ENCODE peak calls at places on chromosomes 6 and 20, in six cellular contexts. N is IMR-90, Y is neuronal stem cell, A is H1, G is H9, I is mesenchymal stem cell. R is an unnamed sample.

GRCh38 chr6:136784910-136785746 is 7.1 kb downstream of the MAP3K5 start:
- DNase-seq in N (no peak), Y (no peak), G (no peak), I (no peak), A (no peak), R (peak; percentile 13)

GRCh38 chr6:14550817-14551216 is 433.2 kb downstream of the CD83 start:
- DNase-seq in Y (no peak), G (no peak), N (peak; percentile 17), I (no peak), A (no peak), R (no peak)

GRCh38 chr6:112934433-112935327 is 587.5 kb downstream of the RFPL4B start:
- DNase-seq in N (no peak), G (no peak), A (no peak), Y (no peak), I (no peak), R (no peak)

GRCh38 chr20:13855613-13856012 is 70.8 kb downstream of the NDUFAF5 start:
- DNase-seq in Y (no peak), I (no peak), A (no peak), N (no peak), G (no peak), R (no peak)

GRCh38 chr20:57198359-57199072 is 67.9 kb downstream of the BMP7 start:
- DNase-seq in I (peak; percentile 11), N (no peak), A (no peak), G (no peak), Y (peak; percentile 39), R (no peak)

GRCh38 chr6:30845183-30845582 is 39.1 kb upstream of the DDR1 start:
- DNase-seq in A (no peak), G (peak; percentile 72), Y (no peak), I (no peak), N (no peak), R (peak; percentile 58)

GRCh38 chr6:46032112-46032998 is 16.7 kb upstream of the CLIC5 start:
- DNase-seq in I (no peak), A (no peak), G (no peak), Y (no peak), N (no peak), R (no peak)

GRCh38 chr20:59078231-59078630 is 35.6 kb upstream of the PRELID3B start:
- DNase-seq in N (no peak), Y (no peak), A (no peak), G (no peak), I (no peak), R (no peak)

GRCh38 chr6:29011276-29011734 is 6.2 kb upstream of the ZNF311 start:
- DNase-seq in I (peak; percentile 53), G (peak; percentile 75), N (peak; percentile 51), A (no peak), Y (peak; percentile 77), R (peak; percentile 88)

GRCh38 chr6:100171533-100172321 is 177.7 kb upstream of the MCHR2 start:
- DNase-seq in N (no peak), A (no peak), Y (no peak), I (no peak), G (no peak), R (no peak)

GRCh38 chr20:48999890-49000870 is 45.9 kb upstream of the CSE1L start:
- DNase-seq in I (no peak), N (no peak), G (no peak), Y (no peak), A (no peak), R (no peak)

GRCh38 chr6:88376759-88377387 is 210.7 kb upstream of the CNR1 start:
- DNase-seq in G (no peak), Y (no peak), I (peak; percentile 69), N (peak; percentile 6), A (no peak), R (no peak)
- H2BK15ac ChIP-seq in G (no peak overlapping the region), Y (no peak overlapping the region), I (no peak overlapping the region), N (no peak overlapping the region), A (no peak overlapping the region), R (no peak overlapping the region)

DNA sequence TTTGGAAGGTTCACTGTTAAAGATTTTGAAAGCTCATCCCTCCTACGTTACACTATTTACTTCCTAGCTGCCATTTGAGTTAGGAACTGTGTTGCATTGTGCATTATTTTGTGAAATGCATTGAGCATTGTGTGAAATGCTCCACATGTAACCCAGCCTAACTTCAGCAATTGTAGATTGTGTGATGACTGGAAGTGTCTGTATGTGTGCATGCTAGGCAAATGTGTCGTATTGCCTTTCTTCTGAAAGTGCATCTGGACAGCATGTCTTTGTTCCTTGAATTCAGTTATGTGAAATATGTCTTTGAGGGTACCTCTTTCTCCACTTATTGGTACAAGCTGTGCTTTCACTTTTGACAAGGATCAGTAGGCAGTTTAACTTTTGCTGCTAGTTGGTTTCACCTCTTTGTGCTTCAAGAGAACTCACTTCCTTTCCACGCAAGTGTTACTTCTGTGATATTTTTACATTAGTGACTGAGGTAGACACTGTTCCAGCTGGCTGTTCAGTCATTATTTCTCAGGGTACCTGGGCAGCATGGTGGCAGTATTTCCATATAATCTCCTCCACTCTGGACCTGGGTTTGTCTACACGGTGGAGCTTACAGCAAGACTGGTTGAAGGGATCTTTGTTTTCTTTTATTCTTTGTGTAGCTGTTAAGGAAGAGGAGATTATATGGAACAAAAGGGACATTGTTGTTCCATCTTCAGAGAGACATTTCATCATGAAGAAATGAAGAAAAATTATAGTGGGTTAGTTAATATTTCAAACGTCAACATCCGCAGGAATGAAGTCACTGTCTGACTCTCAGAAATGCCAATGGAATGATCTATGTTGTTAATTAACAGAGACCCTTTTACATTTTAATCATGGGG is 175.3 kb downstream of the UTRN start:
- DNase-seq in N (no peak), Y (no peak), A (no peak), I (no peak), G (no peak), R (no peak)
- H3K23ac ChIP-seq in N (no peak overlapping the region), Y (no peak overlapping the region), A (no peak overlapping the region), I (no peak overlapping the region), G (no peak overlapping the region), R (no peak overlapping the region)

GRCh38 chr6:170237999-170238740 is 52.7 kb downstream of the DLL1 start:
- DNase-seq in A (no peak), Y (no peak), G (no peak), I (no peak), N (no peak), R (no peak)
- H2BK15ac ChIP-seq in A (peak overlapping the region; percentile 53), Y (peak overlapping the region; percentile 87), G (no peak overlapping the region), I (no peak overlapping the region), N (no peak overlapping the region), R (no peak overlapping the region)

DNA sequence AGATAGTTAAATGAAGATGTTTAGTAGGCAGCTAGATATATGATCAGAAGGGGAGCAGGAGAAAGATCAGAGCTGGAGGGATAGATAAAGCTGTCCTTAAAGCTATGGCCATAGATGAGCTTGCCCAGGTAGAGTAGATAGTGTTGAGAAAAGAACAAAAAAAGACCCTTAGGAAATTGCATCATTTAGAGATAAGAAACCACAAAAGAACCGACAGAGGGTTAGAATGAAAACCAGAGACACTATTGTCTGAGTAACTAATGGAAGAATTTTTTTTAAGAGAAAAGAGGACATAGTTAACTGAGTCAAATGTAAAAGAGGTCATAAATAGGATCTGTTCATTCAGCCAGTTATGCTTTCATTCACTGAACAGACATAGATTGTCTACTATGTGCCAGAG is 101.8 kb downstream of the TNFAIP3 start:
- DNase-seq in G (no peak), Y (no peak), N (no peak), A (no peak), I (no peak), R (peak; percentile 11)
- H3K23ac ChIP-seq in G (no peak overlapping the region), Y (no peak overlapping the region), N (no peak overlapping the region), A (no peak overlapping the region), I (no peak overlapping the region), R (no peak overlapping the region)

DNA sequence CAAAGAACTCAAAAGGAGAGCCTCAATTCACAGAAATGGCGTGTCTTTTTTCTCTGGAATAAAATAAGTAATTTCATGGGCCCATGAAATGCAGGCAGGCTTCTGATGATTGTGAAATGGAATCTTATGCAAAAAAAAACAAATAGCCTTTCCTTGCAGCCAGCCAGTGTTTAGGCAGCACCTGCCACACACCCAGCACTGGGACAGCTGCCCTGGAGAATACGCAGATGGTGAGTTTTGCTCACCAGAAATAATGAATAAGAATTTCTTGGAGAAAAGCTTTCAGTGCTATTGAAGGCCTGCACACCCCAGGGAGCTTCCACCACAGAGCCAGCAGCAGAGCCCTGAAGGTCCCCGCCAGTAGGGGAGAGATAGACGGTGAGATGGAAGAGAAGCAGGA is 55.0 kb downstream of the PXDC1 start:
- DNase-seq in N (peak; percentile 57), A (no peak), I (no peak), Y (no peak), G (no peak), R (no peak)
- H2BK15ac ChIP-seq in N (no peak overlapping the region), A (no peak overlapping the region), I (no peak overlapping the region), Y (no peak overlapping the region), G (no peak overlapping the region), R (no peak overlapping the region)

DNA sequence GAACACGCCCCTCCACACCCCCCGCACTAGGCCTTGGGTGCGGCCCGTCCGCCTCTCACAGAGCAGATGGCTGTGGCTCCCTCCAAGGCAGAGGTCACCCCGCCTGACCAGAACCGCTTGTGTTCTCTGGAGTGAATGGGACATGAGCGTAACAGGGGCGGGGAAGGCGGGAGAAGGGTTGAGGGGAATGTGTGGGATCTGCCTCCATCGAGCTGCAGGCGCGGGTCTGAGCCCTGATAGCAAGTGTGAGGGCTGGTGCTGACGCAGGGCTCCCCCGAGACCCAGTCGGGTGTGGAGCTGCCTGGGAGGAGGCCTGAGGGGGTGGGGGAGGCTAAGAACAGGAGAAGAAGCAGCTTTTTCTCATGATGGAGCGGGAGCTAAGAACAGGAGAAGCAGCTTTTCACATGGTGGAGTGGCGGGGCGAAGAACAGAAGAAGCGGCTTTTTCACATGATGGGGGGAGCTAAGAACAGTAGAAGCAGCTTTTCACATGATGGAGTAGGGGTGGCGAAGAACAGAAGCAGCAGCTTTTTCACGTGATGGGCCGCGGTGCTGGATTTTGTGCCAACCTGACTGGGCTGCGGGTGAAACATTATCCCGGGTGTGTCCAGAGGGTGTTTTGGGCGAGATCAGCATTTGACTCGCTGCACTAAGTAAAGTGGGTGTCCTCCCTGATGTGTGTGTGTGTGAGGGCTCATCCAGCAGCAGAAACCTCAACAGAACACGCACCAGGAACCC is 169.2 kb downstream of the TTLL2 start:
- DNase-seq in N (no peak), G (no peak), A (no peak), Y (no peak), I (no peak), R (no peak)
- H3K23ac ChIP-seq in N (no peak overlapping the region), G (no peak overlapping the region), A (no peak overlapping the region), Y (no peak overlapping the region), I (no peak overlapping the region), R (no peak overlapping the region)

R was measured in mesendoderm.